ENCODE peak calls at places on chromosomes 2 and 18, in four cellular contexts. O, B, A and N are unnamed samples.

GRCh38 chr2:151827564-151828142 is 568 bp downstream of the ARL5A start:
- DNase-seq in O (peak; percentile 66), B (peak; percentile 43), A (peak; percentile 56), N (peak; percentile 19)

GRCh38 chr2:16179701-16180402 is 239.5 kb downstream of the MYCN start:
- DNase-seq in O (peak; percentile 32), B (no peak), A (no peak), N (no peak)

GRCh38 chr2:18829331-18829902 is 240.0 kb upstream of the NT5C1B start:
- DNase-seq in O (no peak), B (no peak), A (no peak), N (no peak)

GRCh38 chr2:99818842-99819241 is 323.5 kb downstream of the AFF3 start:
- DNase-seq in O (no peak), B (no peak), A (no peak), N (no peak)

GRCh38 chr18:48412339-48412929 is 3.3 kb upstream of the ZBTB7C start:
- DNase-seq in O (peak; percentile 91), B (peak; percentile 56), A (no peak), N (no peak)

GRCh38 chr2:91477731-91478672 is 2786.5 kb downstream of the RPIA start:
- DNase-seq in O (peak; percentile 76), B (peak; percentile 12), A (peak; percentile 70), N (no peak)

GRCh38 chr18:43271593-43272432 is 5.5 kb downstream of the SYT4 start:
- DNase-seq in O (peak; percentile 67), B (peak; percentile 36), A (no peak), N (no peak)

GRCh38 chr18:36539674-36540073 is 242.2 kb downstream of the FHOD3 start:
- DNase-seq in O (no peak), B (no peak), A (no peak), N (no peak)

GRCh38 chr2:189221811-189222210 is 42.2 kb upstream of the COL5A2 start:
- DNase-seq in O (no peak), B (no peak), A (no peak), N (no peak)

DNA sequence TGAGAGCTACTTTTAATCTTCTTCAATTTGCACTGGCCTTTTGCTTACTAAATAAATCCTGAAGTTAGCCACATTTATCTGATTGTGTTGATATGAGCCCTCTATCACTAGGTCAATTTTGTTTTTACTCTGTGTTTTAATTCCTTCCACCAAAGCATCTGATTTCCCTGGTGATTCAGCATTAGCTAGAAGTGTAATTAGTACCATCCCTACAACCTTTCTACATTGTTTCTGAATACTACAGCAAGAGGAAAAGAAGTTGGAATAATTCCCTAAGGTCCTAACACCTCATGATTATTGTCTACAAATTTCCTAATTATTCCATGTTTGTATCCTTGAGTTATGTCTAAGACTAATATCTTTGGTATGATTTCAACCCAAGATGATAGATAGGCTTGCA is 1093.6 kb downstream of the SUCLG1 start:
- DNase-seq in O (no peak), B (no peak), A (no peak), N (no peak)
- H3K27ac ChIP-seq in O (no peak overlapping the region), B (no peak overlapping the region), A (no peak overlapping the region), N (no peak overlapping the region)

DNA sequence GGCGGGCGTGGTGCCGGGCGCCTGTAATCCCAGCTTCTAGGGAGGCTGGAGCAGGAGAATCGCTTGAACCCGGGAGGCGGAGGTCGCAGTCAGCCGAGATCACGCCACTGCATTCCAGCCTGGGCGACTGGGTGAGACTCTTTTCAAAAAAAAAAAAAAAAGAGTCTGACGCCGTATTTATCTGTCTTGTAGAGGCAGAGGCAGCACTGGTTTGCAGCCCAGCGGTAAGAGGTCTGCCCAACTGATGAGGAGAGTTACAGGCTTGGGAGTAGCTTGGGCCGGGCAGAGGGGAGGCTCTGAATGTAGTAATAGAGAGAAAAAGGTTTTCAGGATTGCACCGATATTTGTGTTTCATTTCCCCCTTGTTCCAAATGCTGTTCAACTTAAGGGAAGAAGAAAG is 9.4 kb upstream of the SP9 start:
- DNase-seq in O (peak; percentile 47), B (peak; percentile 46), A (no peak), N (no peak)
- H3K4me3 ChIP-seq in O (peak overlapping the region; percentile 50), B (peak overlapping the region; percentile 55), A (no peak overlapping the region), N (no peak overlapping the region)

DNA sequence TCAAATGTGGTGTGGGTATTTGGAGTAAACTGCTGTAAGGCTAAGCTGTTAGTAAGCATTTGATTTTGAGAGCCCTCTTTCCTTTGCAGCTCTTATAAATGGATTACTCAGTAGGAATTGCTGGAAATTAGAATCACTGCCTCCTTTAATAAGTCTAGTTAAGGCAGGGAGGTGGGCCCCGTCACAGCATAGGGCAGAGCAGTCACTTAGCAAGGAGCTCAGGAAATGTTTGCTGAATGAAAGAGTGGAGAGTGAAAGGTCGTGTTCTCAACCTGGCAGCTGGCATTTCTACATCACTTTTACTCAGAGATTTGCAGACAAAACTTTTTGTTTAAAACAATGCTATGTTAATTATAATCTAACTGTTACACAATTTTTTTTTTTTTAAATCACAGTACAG is 25.5 kb downstream of the ITGA6 start:
- DNase-seq in O (no peak), B (no peak), A (no peak), N (no peak)
- H3K4me1 ChIP-seq in O (peaks cover 74% of the 10 kb centered on the region), B (peaks cover 46% of the 10 kb centered on the region), A (peaks cover 17% of the 10 kb centered on the region), N (peaks cover 81% of the 10 kb centered on the region)

GRCh38 chr2:3421053-3421452 is 41.6 kb downstream of the TRAPPC12 start:
- DNase-seq in O (no peak), B (no peak), A (no peak), N (no peak)
- H3K27ac ChIP-seq in O (no peak overlapping the region), B (no peak overlapping the region), A (no peak overlapping the region), N (no peak overlapping the region)

GRCh38 chr18:3212636-3213035 is 7.1 kb downstream of the MYOM1 start:
- DNase-seq in O (no peak), B (no peak), A (no peak), N (no peak)
- H3K4me3 ChIP-seq in O (no peak overlapping the region), B (no peak overlapping the region), A (peak overlapping the region; percentile 3), N (no peak overlapping the region)

DNA sequence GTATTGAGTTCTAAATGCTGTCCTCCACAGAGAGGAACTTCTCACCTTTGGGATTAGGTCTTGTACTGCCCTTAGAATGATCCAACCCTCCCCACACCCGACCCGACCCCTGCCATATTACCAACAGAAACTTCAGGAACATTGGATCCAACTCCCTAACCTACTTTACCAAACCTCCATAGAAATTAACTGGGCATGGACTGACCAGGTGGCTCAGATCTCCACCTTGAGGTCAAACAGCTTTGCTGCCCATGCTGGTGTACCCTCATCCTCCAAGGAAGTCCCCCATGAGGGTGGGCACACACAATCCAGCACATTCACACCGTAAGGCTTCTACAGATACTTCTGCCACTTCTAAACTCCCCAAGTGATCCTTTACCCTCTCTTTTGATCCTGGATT is 21.5 kb downstream of the NFE2L2 start:
- DNase-seq in O (no peak), B (no peak), A (no peak), N (no peak)
- H3K4me1 ChIP-seq in O (peaks cover 44% of the 10 kb centered on the region), B (peaks cover 12% of the 10 kb centered on the region), A (peaks cover 31% of the 10 kb centered on the region), N (peaks cover 72% of the 10 kb centered on the region)

DNA sequence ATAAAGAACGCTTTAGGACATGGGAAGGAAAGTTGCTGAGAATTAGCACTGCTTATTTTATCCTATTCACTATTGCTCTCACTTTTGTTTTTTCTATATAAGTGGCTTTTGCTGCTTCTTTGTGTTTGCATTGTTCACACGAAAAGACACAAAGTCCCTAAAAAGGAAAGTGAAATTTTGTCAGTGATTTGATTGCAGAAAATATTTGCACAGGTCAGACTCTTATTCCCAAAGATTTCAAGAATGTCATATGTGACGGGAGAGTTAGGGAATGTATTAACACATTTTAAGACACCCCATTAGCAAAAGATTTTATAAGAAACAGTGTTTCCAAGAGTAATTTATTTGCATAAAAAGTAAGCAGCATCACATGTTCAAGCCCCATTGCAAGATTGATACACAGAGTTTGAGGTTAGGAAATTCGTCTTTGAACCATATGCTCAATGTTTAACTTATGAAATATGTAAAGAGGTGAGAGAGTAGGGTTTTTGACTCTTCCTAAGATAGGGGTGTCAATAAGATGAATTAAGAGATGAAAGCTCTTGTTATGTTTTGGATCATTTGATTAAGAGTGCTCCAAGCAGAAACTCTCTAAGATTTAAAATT is 57.0 kb downstream of the CCDC102B start:
- DNase-seq in O (no peak), B (no peak), A (no peak), N (no peak)
- H3K27ac ChIP-seq in O (no peak overlapping the region), B (peak overlapping the region; percentile 37), A (no peak overlapping the region), N (no peak overlapping the region)

GRCh38 chr2:157442136-157442535 is 1.8 kb downstream of the CYTIP start:
- DNase-seq in O (no peak), B (no peak), A (no peak), N (no peak)
- H3K4me3 ChIP-seq in O (no peak overlapping the region), B (no peak overlapping the region), A (peak overlapping the region; percentile 9), N (peak overlapping the region; percentile 80)

GRCh38 chr18:3054214-3054613 is 41.3 kb upstream of the LPIN2 start:
- DNase-seq in O (no peak), B (no peak), A (no peak), N (no peak)
- H3K4me1 ChIP-seq in O (peaks cover 7% of the 10 kb centered on the region), B (peaks cover 19% of the 10 kb centered on the region), A (no peaks in the 10 kb centered on the region), N (peaks cover 35% of the 10 kb centered on the region)